ENCODE peak calls at places on chromosome 7, in five cellular contexts. S, P, O, U and C are unnamed samples.

GRCh38 chr7:17832820-17833219 is 107.5 kb downstream of the SNX13 start:
- DNase-seq in S (no peak), P (no peak), O (no peak), U (no peak), C (no peak)

GRCh38 chr7:17679427-17679826 is 260.9 kb downstream of the SNX13 start:
- DNase-seq in S (no peak), P (peak; percentile 52), O (no peak), U (no peak), C (no peak)

GRCh38 chr7:65951837-65952578 is 30.0 kb downstream of the GUSB start:
- DNase-seq in S (no peak), P (no peak), O (no peak), U (no peak), C (no peak)

GRCh38 chr7:104960741-104961479 is 53.1 kb upstream of the KMT2E start:
- DNase-seq in S (no peak), P (no peak), O (no peak), U (no peak), C (no peak)

GRCh38 chr7:138036135-138036534 is 34.2 kb upstream of the CREB3L2 start:
- DNase-seq in S (no peak), P (no peak), O (no peak), U (no peak), C (no peak)

GRCh38 chr7:96308253-96308949 is 13.5 kb downstream of the SLC25A13 start:
- DNase-seq in S (no peak), P (no peak), O (no peak), U (no peak), C (no peak)

GRCh38 chr7:16891338-16891737 is 9.6 kb upstream of the AGR3 start:
- DNase-seq in S (no peak), P (no peak), O (peak; percentile 14), U (no peak), C (no peak)

GRCh38 chr7:151599401-151600227 is 79.9 kb upstream of the RHEB start:
- DNase-seq in S (no peak), P (no peak), O (no peak), U (no peak), C (no peak)

GRCh38 chr7:1819258-1819841 is 149.3 kb downstream of the ELFN1 start:
- DNase-seq in S (no peak), P (peak; percentile 54), O (no peak), U (no peak), C (no peak)

GRCh38 chr7:82605247-82605864 is 161.8 kb upstream of the CACNA2D1 start:
- DNase-seq in S (no peak), P (no peak), O (peak; percentile 46), U (no peak), C (no peak)

GRCh38 chr7:1593091-1593866 is 23.4 kb upstream of the PSMG3 start:
- DNase-seq in S (no peak), P (no peak), O (no peak), U (no peak), C (no peak)

GRCh38 chr7:41987-42386 is 150.4 kb upstream of the FAM20C start:
- DNase-seq in S (no peak), P (peak; percentile 2), O (no peak), U (no peak), C (no peak)